ENCODE peak calls at places on chromosomes 6 and 20, in seven cellular contexts. I is HCT116, D is HepG2, L is SK-N-SH, X is GM12878, T is K562, P is H1. E is an unnamed sample.

GRCh38 chr20:45860573-45861011 is 3.2 kb downstream of the ZSWIM3 start:
- DNase-seq in I (no peak), D (no peak), L (no peak), X (no peak), T (no peak), P (no peak), E (no peak)

GRCh38 chr20:33308668-33309067 is 25.7 kb downstream of the BPIFB1 start:
- DNase-seq in I (no peak), D (no peak), L (no peak), X (no peak), T (no peak), P (no peak), E (no peak)

GRCh38 chr20:11912013-11912663 is 5.6 kb upstream of the BTBD3 start:
- DNase-seq in I (no peak), D (peak), L (peak), X (no peak), T (peak), P (no peak), E (no peak)

GRCh38 chr20:517221-517620 is 26.4 kb downstream of the CSNK2A1 start:
- DNase-seq in I (no peak), D (no peak), L (no peak), X (no peak), T (no peak), P (no peak), E (no peak)

GRCh38 chr20:7333846-7334245 is 566.4 kb downstream of the BMP2 start:
- DNase-seq in I (no peak), D (no peak), L (no peak), X (no peak), T (no peak), P (no peak), E (no peak)

GRCh38 chr6:84870693-84871092 is 106.3 kb upstream of the TBX18 start:
- DNase-seq in I (no peak), D (no peak), L (no peak), X (no peak), T (no peak), P (no peak), E (no peak)

GRCh38 chr6:5282191-5282623 is 20.9 kb downstream of the FARS2 start:
- DNase-seq in I (no peak), D (no peak), L (no peak), X (no peak), T (no peak), P (no peak), E (no peak)

GRCh38 chr6:149480502-149481280 is 4.1 kb downstream of the ZC3H12D start:
- DNase-seq in I (no peak), D (no peak), L (no peak), X (no peak), T (no peak), P (no peak), E (no peak)

GRCh38 chr6:44266347-44266746 is 996 bp upstream of the NFKBIE start:
- DNase-seq in I (no peak), D (no peak), L (no peak), X (no peak), T (no peak), P (no peak), E (no peak)

GRCh38 chr6:107496041-107496440 is 6.1 kb downstream of the SOBP start:
- DNase-seq in I (no peak), D (no peak), L (no peak), X (no peak), T (no peak), P (no peak), E (no peak)

GRCh38 chr6:30885999-30886896 is 1.9 kb downstream of the DDR1 start:
- DNase-seq in I (peak), D (peak), L (peak), X (no peak), T (peak), P (peak), E (peak)

GRCh38 chr6:142088858-142089216 is 43.9 kb upstream of the GJE1 start:
- DNase-seq in I (no peak), D (no peak), L (peak), X (no peak), T (peak), P (no peak), E (peak)

GRCh38 chr20:36441416-36441815 is 99.9 kb upstream of the MYL9 start:
- DNase-seq in I (no peak), D (no peak), L (no peak), X (no peak), T (no peak), P (no peak), E (no peak)

GRCh38 chr20:19849341-19850189 is 91.5 kb downstream of the RIN2 start:
- DNase-seq in I (no peak), D (no peak), L (no peak), X (no peak), T (no peak), P (no peak), E (no peak)

GRCh38 chr20:23613676-23614075 is 8.0 kb upstream of the CST9 start:
- DNase-seq in I (no peak), D (no peak), L (no peak), X (no peak), T (no peak), P (no peak), E (no peak)

GRCh38 chr6:73308712-73309533 is 45.2 kb downstream of the DPPA5 start:
- DNase-seq in I (peak), D (no peak), L (no peak), X (no peak), T (peak), P (no peak), E (no peak)

GRCh38 chr6:149107973-149108372 is 209.5 kb upstream of the TAB2 start:
- DNase-seq in I (no peak), D (no peak), L (no peak), X (no peak), T (no peak), P (no peak), E (no peak)

DNA sequence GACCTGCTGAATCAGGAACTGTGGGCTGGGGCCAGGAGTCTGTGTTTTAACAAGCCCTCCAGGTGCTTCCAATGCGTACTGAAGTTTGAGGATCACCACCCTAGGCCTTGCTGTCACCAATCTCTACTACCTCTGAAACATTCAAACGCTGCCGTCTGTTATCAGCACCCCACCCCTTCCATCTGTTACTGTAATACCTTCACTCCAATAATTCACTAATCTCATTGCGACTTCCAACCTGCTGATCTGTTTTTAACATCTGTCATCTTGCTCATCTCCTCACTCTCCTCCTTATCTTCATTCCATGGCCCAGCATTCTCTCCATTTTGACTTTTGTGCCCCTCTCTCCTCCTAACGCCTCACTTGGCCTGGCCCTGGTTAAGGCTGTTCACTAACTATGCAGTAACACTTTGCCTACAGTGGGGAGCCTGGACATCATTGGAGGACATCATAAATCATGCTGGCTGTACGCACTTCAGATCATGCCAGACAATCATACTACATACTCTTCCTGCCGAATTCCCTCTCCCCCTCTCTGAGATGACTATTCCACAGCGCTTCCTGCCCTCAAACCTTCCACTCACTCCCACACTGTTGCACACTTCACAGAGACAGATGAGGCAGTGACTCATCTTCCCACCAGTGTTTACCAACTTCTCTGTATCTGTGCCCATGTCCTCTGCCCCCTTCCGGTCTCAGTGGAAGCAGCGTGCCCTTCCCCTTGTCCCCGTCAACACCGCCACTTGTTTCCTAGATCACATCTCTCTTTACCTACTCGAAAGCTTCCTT is 3.0 kb upstream of the GUCA1B start:
- DNase-seq in I (no peak), D (peak), L (no peak), X (no peak), T (peak), P (no peak), E (no peak)
- TF ChIP-seq JUND in I (no peak), D (peak), L (peak), X (no peak), T (peak), P (no peak), E (no peak)

DNA sequence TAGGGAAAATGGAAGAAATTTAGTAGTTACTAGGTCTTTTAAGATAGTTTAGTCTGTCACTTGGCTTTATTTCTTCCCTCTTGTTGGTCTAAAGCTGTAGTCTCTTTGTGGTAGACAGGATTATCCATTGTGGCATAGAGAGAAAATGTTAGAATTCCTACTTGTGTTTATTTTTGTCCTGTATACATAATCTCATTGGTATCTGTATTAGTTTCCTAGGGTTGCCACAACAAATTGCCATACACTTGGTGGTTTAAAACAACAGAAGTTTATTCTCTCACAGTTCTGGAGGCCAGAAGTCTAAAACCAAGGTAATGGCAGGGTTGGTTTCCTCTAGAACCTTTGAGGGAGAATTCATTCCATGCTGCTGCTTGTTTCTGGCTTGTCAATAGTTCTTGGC is 119.4 kb downstream of the ZFAND3 start:
- DNase-seq in I (no peak), D (no peak), L (no peak), X (no peak), T (no peak), P (no peak), E (no peak)
- TF ChIP-seq JUND in I (no peak), D (no peak), L (no peak), X (no peak), T (no peak), P (no peak), E (no peak)

GRCh38 chr6:165055231-165055630 is 254.2 kb downstream of the C6orf118 start:
- DNase-seq in I (no peak), D (no peak), L (no peak), X (no peak), T (no peak), P (no peak), E (no peak)
- TF ChIP-seq JUND in I (no peak), D (no peak), L (no peak), X (no peak), T (no peak), P (no peak), E (no peak)

DNA sequence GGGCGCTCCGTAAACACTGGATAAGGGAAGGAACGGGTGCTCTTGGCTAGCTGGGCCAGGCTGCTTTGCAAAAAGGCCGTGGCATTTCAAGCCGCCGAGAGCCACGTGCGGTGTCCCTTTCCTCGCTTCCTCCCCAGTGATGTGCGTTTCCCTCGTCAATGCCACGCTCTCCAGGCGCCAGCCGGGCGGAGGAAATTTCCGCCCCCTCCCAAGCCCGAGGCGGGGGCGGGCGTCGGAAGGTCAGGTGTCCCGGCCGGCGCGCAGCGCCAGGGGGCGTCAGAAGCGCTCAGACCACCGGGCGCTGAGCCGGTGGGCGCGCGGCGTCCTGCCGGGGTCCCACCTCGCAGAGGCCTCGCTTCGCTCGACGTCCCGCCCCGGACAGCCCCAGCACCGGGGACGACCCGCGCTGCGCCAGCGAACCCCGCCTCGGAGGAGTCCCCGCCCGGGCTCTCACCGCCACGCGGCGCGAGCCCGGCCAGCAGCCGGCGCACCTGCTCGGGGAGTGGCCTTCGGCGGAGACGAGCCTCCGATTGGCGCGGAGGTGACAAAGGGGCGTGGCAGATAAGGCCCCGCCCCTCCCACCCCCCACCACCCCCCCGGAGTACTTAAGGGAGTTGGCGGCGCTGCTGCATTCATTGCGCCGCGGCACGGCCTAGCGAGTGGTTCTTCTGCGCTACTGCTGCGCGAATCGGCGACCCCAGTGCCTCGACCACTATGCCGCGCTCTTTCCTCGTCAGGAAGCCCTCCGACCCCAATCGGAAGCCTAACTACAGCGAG is at the start of gene SNAI1:
- DNase-seq in I (peak), D (peak), L (peak), X (peak), T (peak), P (no peak), E (peak)
- TF ChIP-seq JUND in I (no peak), D (peak), L (no peak), X (no peak), T (peak), P (no peak), E (no peak)

GRCh38 chr6:1244278-1244677 is 67.6 kb upstream of the FOXQ1 start:
- DNase-seq in I (no peak), D (no peak), L (no peak), X (no peak), T (no peak), P (no peak), E (no peak)

GRCh38 chr6:1250489-1251197 is 61.3 kb upstream of the FOXQ1 start:
- DNase-seq in I (no peak), D (no peak), L (no peak), X (no peak), T (no peak), P (no peak), E (no peak)

GRCh38 chr6:1247894-1248293 is 64.0 kb upstream of the FOXQ1 start:
- DNase-seq in I (no peak), D (no peak), L (no peak), X (no peak), T (no peak), P (no peak), E (no peak)

GRCh38 chr6:1244941-1245340 is 67.0 kb upstream of the FOXQ1 start:
- DNase-seq in I (no peak), D (no peak), L (no peak), X (no peak), T (no peak), P (no peak), E (no peak)

GRCh38 chr6:1247058-1247457 is 64.8 kb upstream of the FOXQ1 start:
- DNase-seq in I (no peak), D (no peak), L (no peak), X (no peak), T (no peak), P (no peak), E (no peak)
- TF ChIP-seq JUND in I (no peak), D (no peak), L (no peak), X (no peak), T (no peak), P (no peak), E (no peak)

DNA sequence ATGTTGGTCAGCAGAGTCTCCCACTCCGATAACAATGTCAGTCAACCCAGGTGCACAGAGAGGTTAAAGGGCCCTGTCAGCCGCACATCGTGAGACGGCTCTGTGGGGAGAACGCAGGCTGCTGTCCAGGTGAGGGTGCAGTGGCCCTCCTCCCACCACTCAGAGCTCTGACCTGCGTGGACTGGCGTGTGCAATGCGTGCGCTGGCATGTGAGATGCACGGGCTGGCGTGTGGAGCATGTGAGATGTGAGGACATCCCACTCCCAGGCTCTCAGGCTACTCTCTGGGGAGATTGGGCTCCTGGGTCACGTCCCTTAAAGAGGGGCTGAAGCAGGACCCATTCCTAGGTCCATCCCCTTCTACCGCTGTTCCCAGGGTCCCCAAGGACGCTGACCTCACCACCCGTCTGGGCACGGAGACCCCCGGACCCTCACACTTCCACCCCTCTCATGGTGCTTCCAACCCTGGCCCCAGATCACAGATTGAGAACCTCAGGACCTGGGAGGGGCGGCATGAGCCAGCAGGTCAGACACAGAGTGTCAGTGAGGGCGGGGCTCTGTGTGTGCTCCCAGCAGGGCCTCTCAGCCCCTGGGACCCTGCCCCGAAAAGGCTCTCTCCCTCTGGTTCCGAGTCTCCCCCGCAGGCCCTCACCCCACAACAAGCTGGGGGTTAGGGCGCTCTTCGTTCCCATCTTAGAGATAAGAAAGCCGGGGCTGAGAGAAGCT is 8.6 kb upstream of the FRMD1 start:
- DNase-seq in I (no peak), D (no peak), L (no peak), X (no peak), T (no peak), P (no peak), E (no peak)
- TF ChIP-seq JUND in I (no peak), D (no peak), L (no peak), X (no peak), T (no peak), P (no peak), E (no peak)

GRCh38 chr6:71127374-71127773 is 161.2 kb upstream of the OGFRL1 start:
- DNase-seq in I (no peak), D (no peak), L (no peak), X (no peak), T (no peak), P (no peak), E (no peak)
- TF ChIP-seq JUND in I (no peak), D (no peak), L (no peak), X (no peak), T (no peak), P (no peak), E (no peak)

GRCh38 chr6:15108383-15108715 is 137.5 kb upstream of the JARID2 start:
- DNase-seq in I (no peak), D (no peak), L (no peak), X (no peak), T (no peak), P (no peak), E (no peak)
- TF ChIP-seq JUND in I (no peak), D (no peak), L (no peak), X (no peak), T (no peak), P (no peak), E (no peak)

GRCh38 chr6:74939309-74939708 is 266.5 kb downstream of the COL12A1 start:
- DNase-seq in I (peak), D (no peak), L (no peak), X (no peak), T (no peak), P (no peak), E (peak)
- TF ChIP-seq JUND in I (no peak), D (no peak), L (no peak), X (no peak), T (no peak), P (no peak), E (no peak)

GRCh38 chr6:137808836-137809315 is 58.2 kb upstream of the TNFAIP3 start:
- DNase-seq in I (no peak), D (peak), L (no peak), X (no peak), T (peak), P (no peak), E (no peak)

GRCh38 chr6:137806914-137807682 is 60.0 kb upstream of the TNFAIP3 start:
- DNase-seq in I (no peak), D (no peak), L (no peak), X (no peak), T (no peak), P (no peak), E (no peak)

GRCh38 chr6:137810554-137811120 is 56.4 kb upstream of the TNFAIP3 start:
- DNase-seq in I (no peak), D (peak), L (no peak), X (no peak), T (no peak), P (no peak), E (no peak)

GRCh38 chr6:137805622-137806021 is 61.4 kb upstream of the TNFAIP3 start:
- DNase-seq in I (no peak), D (no peak), L (no peak), X (no peak), T (no peak), P (no peak), E (no peak)

DNA sequence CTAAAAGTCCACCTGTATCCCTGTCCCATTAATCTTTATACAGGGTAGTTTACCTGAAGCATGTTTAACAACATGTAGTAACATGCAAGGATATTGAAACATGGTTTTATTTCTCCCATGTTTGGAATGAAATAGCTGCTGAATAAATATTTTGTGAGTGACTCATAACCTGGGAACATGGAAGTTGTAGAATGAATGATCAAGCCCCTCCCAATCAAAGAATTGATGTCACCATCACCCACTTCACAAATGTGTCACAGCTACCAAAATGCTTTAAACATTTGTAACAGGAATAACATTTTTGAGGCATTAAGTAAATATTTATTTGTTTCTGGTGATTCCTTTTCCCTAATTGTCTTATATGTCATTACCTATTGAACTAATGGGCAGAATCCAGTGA is 58.9 kb upstream of the TNFAIP3 start:
- DNase-seq in I (no peak), D (peak), L (no peak), X (no peak), T (no peak), P (no peak), E (no peak)
- TF ChIP-seq JUND in I (peak), D (no peak), L (no peak), X (no peak), T (no peak), P (no peak), E (no peak)

E was measured in T47D.